ENCODE peak calls at places on chromosomes 3 and 15, in five cellular contexts. O is astrocyte of the spinal cord, T is fibroblast of pulmonary artery, N is A549, J is fibroblast of lung. H is an unnamed sample.

GRCh38 chr3:183098538-183099025 is 714 bp downstream of the MCCC1 start:
- DNase-seq in T (no peak), O (no peak), J (no peak), N (no peak), H (no peak)

GRCh38 chr15:82641129-82641798 is 5.9 kb downstream of the CPEB1 start:
- DNase-seq in O (no peak), J (no peak), T (no peak), N (no peak), H (no peak)

GRCh38 chr3:157856078-157856939 is 249.9 kb downstream of the SHOX2 start:
- DNase-seq in O (no peak), N (no peak), J (peak), T (no peak), H (no peak)

GRCh38 chr15:77541421-77542181 is 91.1 kb downstream of the LINGO1 start:
- DNase-seq in O (peak), J (peak), N (no peak), T (no peak), H (no peak)

GRCh38 chr3:82048711-82049110 is 287.3 kb upstream of the GBE1 start:
- DNase-seq in J (no peak), O (no peak), T (no peak), N (no peak), H (no peak)

GRCh38 chr15:52042051-52042851 is 23.2 kb downstream of the MAPK6 start:
- DNase-seq in J (peak), N (no peak), O (no peak), T (no peak), H (no peak)

GRCh38 chr3:5787863-5788488 is 600.5 kb downstream of the EDEM1 start:
- DNase-seq in T (no peak), O (peak), N (no peak), J (peak), H (no peak)

GRCh38 chr15:82064824-82065223 is 19.0 kb upstream of the MEX3B start:
- DNase-seq in N (no peak), O (no peak), J (peak), T (peak), H (no peak)

GRCh38 chr3:58724376-58724775 is 57.8 kb upstream of the FAM3D start:
- DNase-seq in J (no peak), T (no peak), N (no peak), O (no peak), H (no peak)

GRCh38 chr15:41917767-41918430 is 24.0 kb upstream of the SPTBN5 start:
- DNase-seq in J (peak), T (peak), N (peak), O (peak), H (no peak)

GRCh38 chr3:17030956-17031652 is 146.3 kb downstream of the PLCL2 start:
- DNase-seq in N (no peak), T (no peak), J (no peak), O (no peak), H (no peak)

GRCh38 chr15:65376767-65377104 is 1.1 kb downstream of the IGDCC3 start:
- DNase-seq in N (no peak), T (no peak), O (no peak), J (no peak), H (no peak)

GRCh38 chr15:69976366-69976994 is 121.2 kb downstream of the TLE3 start:
- DNase-seq in O (peak), N (peak), T (peak), J (peak), H (no peak)

GRCh38 chr15:60865507-60865906 is 363.6 kb downstream of the RORA start:
- DNase-seq in N (no peak), J (peak), O (no peak), T (peak), H (no peak)

GRCh38 chr15:66801266-66801665 is 99.2 kb downstream of the SMAD6 start:
- DNase-seq in T (no peak), J (no peak), N (no peak), O (no peak), H (no peak)

GRCh38 chr3:194592798-194593752 is 40.1 kb downstream of the TMEM44 start:
- DNase-seq in N (peak), O (peak), T (peak), J (peak), H (peak)

GRCh38 chr3:74268753-74269152 is 345.7 kb downstream of the CNTN3 start:
- DNase-seq in O (no peak), J (peak), T (peak), N (no peak), H (no peak)

GRCh38 chr3:13314877-13315276 is 105.2 kb downstream of the NUP210 start:
- DNase-seq in N (no peak), J (no peak), O (no peak), T (no peak), H (no peak)

GRCh38 chr3:89165636-89166312 is 58.4 kb downstream of the EPHA3 start:
- DNase-seq in T (no peak), J (no peak), N (no peak), O (no peak), H (no peak)

GRCh38 chr3:56025316-56025715 is 443.0 kb downstream of the ERC2 start:
- DNase-seq in T (no peak), J (no peak), N (no peak), O (no peak), H (no peak)

GRCh38 chr3:53071882-53072431 is 26.1 kb upstream of the SFMBT1 start:
- DNase-seq in J (no peak), N (no peak), O (no peak), T (no peak), H (no peak)

GRCh38 chr3:178352300-178353021 is 183.8 kb upstream of the KCNMB2 start:
- DNase-seq in T (peak), J (peak), O (peak), N (peak), H (peak)

GRCh38 chr15:52652286-52652685 is 26.9 kb downstream of the ATOSA start:
- DNase-seq in O (peak), T (no peak), J (no peak), N (no peak), H (no peak)

GRCh38 chr15:46251873-46252272 is 617.0 kb downstream of the SQOR start:
- DNase-seq in J (no peak), O (no peak), N (no peak), T (no peak), H (no peak)

GRCh38 chr3:197736010-197736490 is 654 bp downstream of the RUBCN start:
- DNase-seq in O (no peak), N (no peak), J (no peak), T (no peak), H (no peak)

GRCh38 chr3:122101646-122102045 is 46.5 kb downstream of the CD86 start:
- DNase-seq in J (peak), O (peak), T (peak), N (peak), H (peak)

GRCh38 chr3:197103766-197104165 is 74.1 kb upstream of the MELTF start:
- DNase-seq in N (no peak), O (peak), J (peak), T (no peak), H (no peak)

GRCh38 chr3:165254812-165255211 is 58.6 kb upstream of the SLITRK3 start:
- DNase-seq in J (peak), T (peak), N (peak), O (peak), H (peak)

GRCh38 chr15:92971081-92971480 is 71.0 kb downstream of the CHD2 start:
- DNase-seq in T (no peak), O (no peak), J (no peak), N (no peak), H (no peak)

GRCh38 chr3:182117583-182117982 is 405.9 kb downstream of the SOX2 start:
- DNase-seq in T (no peak), N (no peak), O (no peak), J (peak), H (no peak)

DNA sequence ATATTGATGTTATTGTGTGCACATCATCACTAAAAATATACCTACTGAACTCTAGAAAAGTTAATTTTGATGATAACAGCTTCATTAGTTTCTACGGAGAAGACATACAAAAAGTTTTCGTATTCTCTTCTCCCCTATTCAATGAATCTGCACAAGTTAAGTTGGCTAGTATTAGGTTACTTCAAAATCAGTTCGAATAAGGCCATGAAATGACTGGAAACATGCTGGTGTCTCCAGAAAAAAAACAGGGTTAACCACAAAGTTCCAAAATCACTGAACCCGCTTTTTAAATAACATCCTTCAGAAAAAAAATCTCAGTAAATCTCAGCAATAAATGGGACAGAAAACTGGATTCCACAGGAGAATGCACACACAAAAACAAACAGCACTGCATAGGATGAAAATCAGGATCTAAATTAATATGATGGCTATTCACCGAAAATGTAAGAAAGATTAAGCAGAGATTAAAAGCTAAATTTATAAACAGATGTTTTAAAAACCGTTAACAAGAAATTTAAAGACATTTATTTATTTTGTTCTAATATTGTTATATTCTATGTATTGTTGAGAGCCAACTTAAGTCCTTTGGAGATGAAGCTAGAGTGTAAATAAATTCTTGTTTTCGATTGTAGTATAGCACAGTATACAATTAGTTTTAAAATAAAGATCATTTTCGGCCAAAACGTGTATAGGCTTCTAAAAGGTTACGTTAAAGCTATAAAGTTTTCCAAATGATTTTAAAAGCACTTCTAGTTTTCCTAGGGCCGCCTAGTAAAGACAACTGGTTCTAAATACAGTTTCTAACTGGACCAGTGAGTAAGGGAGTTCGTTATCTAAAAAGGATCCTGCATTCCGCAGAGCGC is 1.0 kb downstream of the IGSF11 start:
- DNase-seq in N (no peak), T (no peak), O (no peak), J (no peak), H (no peak)
- H3K4me3 ChIP-seq in N (peak), T (no peak), O (no peak), J (no peak), H (peak)

DNA sequence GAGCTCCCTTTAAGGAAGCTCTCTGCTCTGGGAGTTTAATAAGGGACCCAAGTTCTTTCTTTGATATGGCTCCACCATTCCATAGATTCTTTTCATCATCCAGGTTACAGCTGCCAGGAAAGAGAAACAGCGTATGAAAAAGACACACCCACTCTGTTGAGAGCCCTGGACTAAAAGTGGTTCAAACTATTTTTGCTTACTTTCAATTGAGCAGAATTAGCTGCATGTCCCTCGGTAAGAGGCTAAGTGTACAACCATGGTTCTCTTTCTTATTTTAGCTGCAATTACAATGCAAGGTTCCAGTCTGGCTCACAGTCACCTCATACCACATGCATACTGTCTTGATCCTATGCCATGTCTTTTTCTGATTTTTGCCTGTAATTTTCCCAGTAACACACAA is 1288.3 kb downstream of the NSUN3 start:
- DNase-seq in J (no peak), N (no peak), T (no peak), O (no peak), H (no peak)
- H3K4me3 ChIP-seq in J (no peak), N (no peak), T (no peak), O (no peak), H (no peak)

DNA sequence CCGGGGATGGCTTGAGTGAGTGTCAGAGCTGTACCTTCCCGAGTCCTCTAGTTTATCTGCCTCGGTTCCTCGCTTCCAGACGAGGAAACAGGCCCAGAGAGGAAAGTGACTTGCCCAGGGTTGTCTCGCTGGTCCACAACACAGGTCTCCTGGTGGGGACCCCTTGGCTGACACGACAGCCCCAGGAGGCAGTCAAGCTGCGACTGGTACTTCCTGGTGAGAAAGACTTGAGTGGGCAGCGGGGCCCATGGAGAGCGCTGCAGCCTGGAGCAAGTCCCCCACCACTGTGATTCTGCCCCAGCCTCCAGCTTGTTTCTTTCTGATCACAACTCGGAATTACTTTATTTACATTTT is 600 bp upstream of the CHRNA5 start:
- DNase-seq in N (no peak), O (no peak), J (no peak), T (no peak), H (no peak)
- H3K4me3 ChIP-seq in N (peak), O (no peak), J (no peak), T (no peak), H (no peak)

GRCh38 chr3:71063768-71064287 is 519.7 kb downstream of the FOXP1 start:
- DNase-seq in J (peak), T (peak), O (no peak), N (no peak), H (no peak)
- H3K4me3 ChIP-seq in J (peak), T (peak), O (peak), N (peak), H (peak)

DNA sequence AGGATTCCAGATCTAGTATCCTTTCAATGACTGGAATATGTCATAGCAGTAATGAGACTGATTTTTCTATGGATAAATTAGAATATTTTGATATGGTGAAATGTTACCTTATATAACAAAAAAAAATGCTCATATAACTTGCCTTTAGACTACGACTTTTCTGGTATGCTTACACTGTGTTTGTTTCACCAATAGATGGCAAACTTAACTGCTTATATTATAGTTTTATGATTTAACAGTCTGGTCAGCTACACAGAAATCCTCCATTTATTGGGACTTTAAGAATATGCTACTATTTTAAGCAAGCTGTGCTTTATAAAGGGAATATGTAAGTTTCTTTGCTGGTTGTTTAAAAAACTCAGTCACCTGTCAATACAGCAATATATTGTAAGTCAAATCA is 205.6 kb downstream of the VGLL3 start:
- DNase-seq in O (peak), J (peak), T (peak), N (peak), H (no peak)
- H3K4me3 ChIP-seq in O (no peak), J (no peak), T (no peak), N (no peak), H (no peak)

GRCh38 chr3:171980578-171981270 is 58.7 kb upstream of the FNDC3B start:
- DNase-seq in T (peak), J (peak), O (no peak), N (no peak), H (no peak)

GRCh38 chr3:171977860-171978259 is 61.5 kb upstream of the FNDC3B start:
- DNase-seq in J (no peak), N (no peak), O (no peak), T (peak), H (no peak)

GRCh38 chr3:171978390-171978789 is 61.0 kb upstream of the FNDC3B start:
- DNase-seq in J (no peak), O (no peak), N (no peak), T (no peak), H (no peak)

GRCh38 chr3:171977426-171977825 is 62.0 kb upstream of the FNDC3B start:
- DNase-seq in O (no peak), N (no peak), J (no peak), T (no peak), H (no peak)

GRCh38 chr3:171979081-171979480 is 60.3 kb upstream of the FNDC3B start:
- DNase-seq in J (no peak), O (no peak), T (no peak), N (no peak), H (no peak)
- H3K4me3 ChIP-seq in J (no peak), O (no peak), T (no peak), N (no peak), H (no peak)

GRCh38 chr3:50609743-50610085 is 1.9 kb downstream of the CISH start:
- DNase-seq in N (no peak), T (no peak), O (no peak), J (no peak), H (no peak)

GRCh38 chr3:50608278-50608677 is 3.3 kb downstream of the CISH start:
- DNase-seq in T (no peak), J (no peak), O (no peak), N (no peak), H (no peak)

GRCh38 chr3:50610181-50610971 is 1.2 kb downstream of the CISH start:
- DNase-seq in N (no peak), O (no peak), T (no peak), J (no peak), H (no peak)

GRCh38 chr3:50607271-50608091 is 4.1 kb downstream of the CISH start:
- DNase-seq in T (no peak), J (no peak), N (no peak), O (no peak), H (no peak)

DNA sequence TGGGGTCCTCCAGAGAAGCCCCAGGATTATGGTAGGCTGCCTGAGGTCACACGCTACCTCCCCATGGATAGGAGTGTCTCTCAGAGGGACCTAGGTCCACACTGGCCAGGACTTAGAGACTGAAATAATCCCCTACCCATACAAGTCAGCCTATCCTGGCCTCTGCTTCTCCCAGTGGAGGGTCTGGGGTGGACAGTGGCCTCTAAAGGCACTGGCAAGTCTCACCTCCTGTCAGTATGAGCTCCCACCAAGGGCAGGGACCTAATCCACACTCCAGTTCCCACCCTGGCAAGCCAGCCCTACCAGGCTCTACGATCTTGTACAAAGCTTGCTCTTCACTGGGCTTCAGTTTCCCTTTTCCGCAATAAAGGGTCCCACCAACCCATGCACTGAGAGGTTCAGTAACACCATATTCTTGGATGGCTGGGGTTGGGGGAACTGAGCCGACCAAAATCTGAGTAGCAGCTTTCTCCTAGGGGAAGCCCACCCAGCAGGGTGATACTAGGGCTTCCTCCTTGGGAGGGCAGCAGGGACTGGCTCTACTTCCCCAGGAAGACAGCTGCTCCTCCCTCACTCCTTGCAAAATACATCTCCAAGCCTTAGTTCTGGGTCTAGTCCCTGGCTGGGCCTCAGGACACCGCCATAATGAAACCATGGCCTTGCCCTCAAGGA is 2.4 kb downstream of the CISH start:
- DNase-seq in N (no peak), O (no peak), J (no peak), T (no peak), H (no peak)
- H3K4me3 ChIP-seq in N (no peak), O (no peak), J (no peak), T (no peak), H (peak)

H was measured in epithelial cell of proximal tubule.